ENCODE peak calls at places on chromosomes 4 and X, in eight cellular contexts. D, S, B, C, G, K, T and V are unnamed samples.

GRCh38 chr4:58587856-58588255 is 1477.7 kb upstream of the IGFBP7 start:
- DNase-seq in D (no peak), S (no peak), B (no peak), C (no peak), G (no peak), K (no peak), T (no peak), V (no peak)

GRCh38 chrX:155612312-155613224 is at the start of gene TMLHE:
- DNase-seq in D (peak), S (peak), B (no peak), C (peak), G (peak), K (peak), T (no peak), V (no peak)

GRCh38 chr4:168955674-168956073 is 54.4 kb downstream of the CBR4 start:
- DNase-seq in D (no peak), S (no peak), B (no peak), C (no peak), G (no peak), K (no peak), T (no peak), V (no peak)

GRCh38 chrX:69988955-69989394 is 60.8 kb downstream of the AWAT2 start:
- DNase-seq in D (no peak), S (no peak), B (no peak), C (no peak), G (peak), K (no peak), T (no peak), V (no peak)

GRCh38 chrX:19955306-19955705 is 35.6 kb downstream of the BCLAF3 start:
- DNase-seq in D (no peak), S (no peak), B (no peak), C (no peak), G (no peak), K (no peak), T (no peak), V (no peak)

GRCh38 chrX:16466640-16467432 is 183.1 kb upstream of the S100G start:
- DNase-seq in D (no peak), S (no peak), B (no peak), C (no peak), G (no peak), K (no peak), T (no peak), V (no peak)

GRCh38 chr4:70818173-70818856 is 21.4 kb downstream of the GRSF1 start:
- DNase-seq in D (no peak), S (no peak), B (no peak), C (no peak), G (no peak), K (no peak), T (no peak), V (no peak)

GRCh38 chrX:18761750-18762149 is 54.3 kb downstream of the PPEF1 start:
- DNase-seq in D (no peak), S (no peak), B (no peak), C (no peak), G (no peak), K (no peak), T (no peak), V (no peak)

GRCh38 chrX:39677987-39678840 is 419.5 kb downstream of the BCOR start:
- DNase-seq in D (no peak), S (no peak), B (no peak), C (no peak), G (no peak), K (no peak), T (no peak), V (no peak)

GRCh38 chrX:115147220-115147619 is 42.0 kb upstream of the RBMXL3 start:
- DNase-seq in D (peak), S (no peak), B (no peak), C (no peak), G (no peak), K (no peak), T (no peak), V (no peak)

GRCh38 chr4:186351672-186352194 is 85.7 kb downstream of the F11 start:
- DNase-seq in D (no peak), S (no peak), B (no peak), C (no peak), G (no peak), K (no peak), T (no peak), V (no peak)

GRCh38 chr4:136036744-136037143 is 1495.5 kb downstream of the PCDH18 start:
- DNase-seq in D (no peak), S (no peak), B (no peak), C (no peak), G (no peak), K (peak), T (no peak), V (no peak)

GRCh38 chr4:151865744-151866143 is 104.9 kb upstream of the GATB start:
- DNase-seq in D (no peak), S (no peak), B (no peak), C (no peak), G (no peak), K (no peak), T (no peak), V (no peak)

GRCh38 chrX:120308959-120309872 is 2.0 kb downstream of the TMEM255A start:
- DNase-seq in D (peak), S (peak), B (no peak), C (peak), G (peak), K (peak), T (no peak), V (no peak)

GRCh38 chrX:35665311-35665710 is 132.8 kb upstream of the MAGEB16 start:
- DNase-seq in D (no peak), S (no peak), B (no peak), C (no peak), G (no peak), K (no peak), T (no peak), V (no peak)

GRCh38 chrX:68833855-68834331 is 5.1 kb downstream of the EFNB1 start:
- DNase-seq in D (no peak), S (peak), B (no peak), C (peak), G (no peak), K (no peak), T (no peak), V (no peak)

GRCh38 chrX:39874202-39874816 is 223.4 kb downstream of the BCOR start:
- DNase-seq in D (no peak), S (no peak), B (no peak), C (no peak), G (no peak), K (no peak), T (no peak), V (no peak)

GRCh38 chrX:134761788-134762187 is 103.5 kb upstream of the PLAC1 start:
- DNase-seq in D (no peak), S (no peak), B (no peak), C (no peak), G (no peak), K (no peak), T (no peak), V (no peak)

GRCh38 chr4:81260443-81261102 is 45.6 kb upstream of the PRKG2 start:
- DNase-seq in D (no peak), S (no peak), B (peak), C (no peak), G (no peak), K (no peak), T (no peak), V (no peak)

GRCh38 chr4:139085141-139085540 is 69.6 kb downstream of the NOCT start:
- DNase-seq in D (no peak), S (no peak), B (no peak), C (no peak), G (no peak), K (no peak), T (no peak), V (no peak)

GRCh38 chr4:142379277-142380051 is 466.6 kb downstream of the INPP4B start:
- DNase-seq in D (no peak), S (no peak), B (no peak), C (no peak), G (no peak), K (peak), T (peak), V (peak)

GRCh38 chrX:2458309-2458708 is 42.5 kb downstream of the DHRSX start:
- DNase-seq in D (no peak), S (no peak), B (no peak), C (no peak), G (no peak), K (no peak), T (no peak), V (no peak)

GRCh38 chr4:30103455-30103854 is 616.7 kb upstream of the PCDH7 start:
- DNase-seq in D (no peak), S (no peak), B (no peak), C (no peak), G (no peak), K (no peak), T (no peak), V (no peak)

GRCh38 chr4:143587703-143588102 is 74.2 kb downstream of the SMARCA5 start:
- DNase-seq in D (no peak), S (no peak), B (no peak), C (no peak), G (no peak), K (no peak), T (no peak), V (no peak)

GRCh38 chr4:158411180-158411721 is 110.4 kb upstream of the RXFP1 start:
- DNase-seq in D (no peak), S (no peak), B (no peak), C (no peak), G (no peak), K (no peak), T (no peak), V (no peak)

GRCh38 chrX:54529166-54529558 is 857 bp upstream of the GNL3L start:
- DNase-seq in D (no peak), S (no peak), B (no peak), C (no peak), G (no peak), K (no peak), T (no peak), V (no peak)

GRCh38 chr4:32140636-32141035 is 1420.5 kb downstream of the PCDH7 start:
- DNase-seq in D (no peak), S (no peak), B (no peak), C (no peak), G (no peak), K (peak), T (no peak), V (no peak)

GRCh38 chr4:148152868-148153630 is 289.2 kb downstream of the NR3C2 start:
- DNase-seq in D (no peak), S (no peak), B (no peak), C (no peak), G (no peak), K (no peak), T (no peak), V (no peak)

GRCh38 chr4:48490680-48491513 is 845 bp downstream of the ZAR1 start:
- DNase-seq in D (no peak), S (no peak), B (no peak), C (peak), G (no peak), K (no peak), T (no peak), V (no peak)

GRCh38 chr4:5019274-5019673 is at the start of gene CYTL1:
- DNase-seq in D (no peak), S (no peak), B (no peak), C (no peak), G (no peak), K (no peak), T (no peak), V (no peak)

GRCh38 chr4:98728433-98728832 is 70.0 kb upstream of the TSPAN5 start:
- DNase-seq in D (no peak), S (no peak), B (no peak), C (no peak), G (no peak), K (peak), T (peak), V (no peak)

GRCh38 chr4:76704133-76704881 is 193.6 kb downstream of the SOWAHB start:
- DNase-seq in D (no peak), S (no peak), B (no peak), C (peak), G (peak), K (peak), T (no peak), V (no peak)

GRCh38 chr4:167622481-167623240 is 388.4 kb upstream of the SPOCK3 start:
- DNase-seq in D (peak), S (peak), B (no peak), C (peak), G (peak), K (peak), T (no peak), V (peak)

GRCh38 chr4:41991916-41992767 is 1.8 kb downstream of the SLC30A9 start:
- DNase-seq in D (peak), S (no peak), B (no peak), C (no peak), G (no peak), K (no peak), T (no peak), V (no peak)

GRCh38 chr4:128574706-128575105 is 234.8 kb upstream of the JADE1 start:
- DNase-seq in D (peak), S (peak), B (peak), C (peak), G (peak), K (no peak), T (no peak), V (peak)

GRCh38 chrX:12567857-12568256 is 223.4 kb upstream of the PRPS2 start:
- DNase-seq in D (no peak), S (no peak), B (no peak), C (no peak), G (no peak), K (no peak), T (no peak), V (no peak)

GRCh38 chr4:140152015-140152703 is 1.8 kb downstream of the MAML3 start:
- DNase-seq in D (peak), S (peak), B (no peak), C (peak), G (peak), K (no peak), T (no peak), V (no peak)

GRCh38 chrX:145792281-145792680 is 25.3 kb upstream of the SLITRK2 start:
- DNase-seq in D (no peak), S (no peak), B (no peak), C (no peak), G (no peak), K (no peak), T (no peak), V (no peak)

GRCh38 chrX:24646745-24647182 is 383 bp downstream of the PCYT1B start:
- DNase-seq in D (no peak), S (no peak), B (peak), C (no peak), G (no peak), K (no peak), T (no peak), V (no peak)

GRCh38 chr4:19940861-19941260 is 310.8 kb upstream of the SLIT2 start:
- DNase-seq in D (no peak), S (no peak), B (no peak), C (no peak), G (no peak), K (no peak), T (no peak), V (no peak)
- H3K4me3 ChIP-seq in D (no peak), S (no peak), B (no peak), C (no peak), G (no peak), K (no peak), T (no peak), V (no peak)

DNA sequence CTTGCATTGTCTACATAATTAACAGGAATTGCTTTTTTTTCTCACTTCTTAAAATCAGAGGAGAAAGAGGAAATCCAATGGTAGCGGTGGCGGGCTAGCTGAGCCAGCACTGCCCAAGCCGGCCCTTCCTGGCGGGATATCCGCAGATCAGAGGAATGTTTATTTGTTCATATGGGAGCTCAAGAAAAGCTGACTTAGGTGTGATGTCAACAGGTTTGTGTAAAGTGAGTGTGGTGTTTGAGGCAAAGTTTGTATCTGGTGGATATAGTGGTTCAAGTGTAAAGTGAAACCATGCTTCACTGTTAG is 466 bp upstream of the SLC39A8 start:
- DNase-seq in D (no peak), S (no peak), B (no peak), C (no peak), G (no peak), K (no peak), T (no peak), V (no peak)
- TF ChIP-seq CTCF in D (no peak), S (no peak), B (no peak), C (no peak), G (no peak), K (no peak), T (no peak), V (no peak)

GRCh38 chr4:109683621-109684253 is 19.5 kb downstream of the CASP6 start:
- DNase-seq in D (no peak), S (no peak), B (no peak), C (no peak), G (no peak), K (no peak), T (no peak), V (no peak)

GRCh38 chr4:109676886-109677285 is 26.4 kb downstream of the CASP6 start:
- DNase-seq in D (no peak), S (no peak), B (no peak), C (no peak), G (no peak), K (no peak), T (no peak), V (no peak)

GRCh38 chr4:109682875-109683274 is 20.4 kb downstream of the CASP6 start:
- DNase-seq in D (no peak), S (no peak), B (no peak), C (no peak), G (no peak), K (no peak), T (no peak), V (no peak)
- H3K4me3 ChIP-seq in D (no peak), S (no peak), B (no peak), C (no peak), G (no peak), K (no peak), T (no peak), V (no peak)

GRCh38 chrX:100819837-100820666 is at the start of gene CSTF2:
- DNase-seq in D (peak), S (peak), B (no peak), C (peak), G (peak), K (peak), T (peak), V (peak)
- TF ChIP-seq CTCF in D (no peak), S (no peak), B (peak), C (no peak), G (no peak), K (peak), T (no peak), V (no peak)

DNA sequence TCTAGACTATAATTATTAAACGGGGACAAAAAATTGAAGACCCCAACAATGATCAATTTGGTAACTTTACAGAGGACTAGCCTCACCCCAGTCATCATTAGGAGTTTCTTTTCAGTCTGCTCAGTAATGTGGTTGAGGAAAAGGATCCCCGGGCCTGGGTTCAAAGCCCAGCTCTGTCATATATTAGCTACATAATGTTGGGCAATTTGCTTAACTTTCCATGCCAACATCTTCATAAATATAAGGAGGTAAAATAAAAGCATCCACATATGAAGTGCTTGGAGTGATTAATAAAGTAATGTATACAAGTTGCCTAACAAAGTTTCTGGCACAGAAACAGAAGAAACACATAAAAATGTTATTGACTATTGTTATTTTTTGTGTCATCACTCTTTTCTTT is 53.4 kb upstream of the ANTXR2 start:
- DNase-seq in D (no peak), S (no peak), B (no peak), C (no peak), G (no peak), K (no peak), T (no peak), V (no peak)
- H3K4me3 ChIP-seq in D (no peak), S (no peak), B (no peak), C (no peak), G (no peak), K (no peak), T (no peak), V (no peak)

GRCh38 chr4:88528861-88529260 is 5.3 kb upstream of the PYURF start:
- DNase-seq in D (no peak), S (no peak), B (no peak), C (no peak), G (no peak), K (no peak), T (no peak), V (no peak)
- TF ChIP-seq CTCF in D (peak), S (no peak), B (no peak), C (no peak), G (no peak), K (peak), T (no peak), V (no peak)

GRCh38 chr4:69754926-69755580 is 5.4 kb downstream of the SULT1B1 start:
- DNase-seq in D (no peak), S (no peak), B (no peak), C (peak), G (peak), K (no peak), T (no peak), V (no peak)

GRCh38 chr4:69750346-69750745 is 10.1 kb downstream of the SULT1B1 start:
- DNase-seq in D (no peak), S (no peak), B (no peak), C (no peak), G (no peak), K (no peak), T (no peak), V (no peak)

GRCh38 chr4:69748176-69748575 is 12.2 kb downstream of the SULT1B1 start:
- DNase-seq in D (no peak), S (no peak), B (no peak), C (no peak), G (no peak), K (no peak), T (no peak), V (no peak)

GRCh38 chr4:69753666-69754065 is 6.8 kb downstream of the SULT1B1 start:
- DNase-seq in D (no peak), S (no peak), B (no peak), C (no peak), G (no peak), K (peak), T (no peak), V (no peak)

DNA sequence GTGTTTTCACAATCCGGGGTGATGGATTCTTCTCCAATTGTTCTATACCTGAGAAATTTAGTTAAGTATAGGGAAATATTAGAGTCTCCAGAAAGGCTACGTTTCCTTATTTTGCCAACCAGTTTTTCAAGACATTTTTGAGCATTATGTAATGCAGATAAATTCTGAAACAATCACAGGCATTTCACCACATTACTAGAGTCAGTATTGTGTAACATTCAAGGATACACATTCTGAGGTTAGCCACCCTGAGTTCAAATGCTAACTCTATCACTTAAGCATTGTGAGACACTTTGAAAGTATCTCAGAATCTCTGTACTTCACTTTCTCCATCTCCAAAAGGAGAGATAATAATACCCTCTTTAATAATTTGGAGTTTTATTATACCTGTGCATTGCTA is 10.6 kb downstream of the SULT1B1 start:
- DNase-seq in D (no peak), S (no peak), B (no peak), C (no peak), G (no peak), K (no peak), T (no peak), V (no peak)
- H3K4me3 ChIP-seq in D (no peak), S (no peak), B (no peak), C (no peak), G (no peak), K (no peak), T (no peak), V (no peak)